ENCODE peak calls at places on chromosomes 6 and 20, in six cellular contexts. G, U, N, V, R and J are unnamed samples.

GRCh38 chr6:5111626-5112025 is 26.5 kb downstream of the PPP1R3G start:
- DNase-seq in N (no peak), G (no peak), U (no peak), R (no peak), V (no peak), J (no peak)

GRCh38 chr20:8144282-8145245 is 12.5 kb downstream of the PLCB1 start:
- DNase-seq in V (peak), N (peak), G (no peak), R (no peak), U (peak), J (no peak)

GRCh38 chr20:36268501-36269342 is 32.4 kb downstream of the AAR2 start:
- DNase-seq in N (no peak), V (no peak), R (no peak), G (no peak), U (no peak), J (no peak)

GRCh38 chr6:235763-236360 is 56.4 kb upstream of the DUSP22 start:
- DNase-seq in V (peak), N (peak), R (no peak), U (peak), G (no peak), J (no peak)

GRCh38 chr20:45935416-45936046 is 1.0 kb downstream of the PCIF1 start:
- DNase-seq in V (no peak), N (peak), U (peak), R (no peak), G (no peak), J (no peak)

GRCh38 chr20:52142801-52143200 is 48.8 kb downstream of the ZFP64 start:
- DNase-seq in U (no peak), R (no peak), G (no peak), V (no peak), N (no peak), J (no peak)

GRCh38 chr6:106895703-106896040 is 78.9 kb downstream of the CD24 start:
- DNase-seq in R (no peak), G (no peak), U (no peak), N (no peak), V (no peak), J (no peak)

GRCh38 chr20:63738687-63739128 is 868 bp upstream of the SLC2A4RG start:
- DNase-seq in G (peak), N (no peak), U (peak), R (peak), V (peak), J (peak)

GRCh38 chr20:38199506-38200390 is 34.7 kb upstream of the TGM2 start:
- DNase-seq in G (no peak), N (peak), U (no peak), R (no peak), V (no peak), J (no peak)

GRCh38 chr6:28794175-28795002 is 129.4 kb downstream of the TRIM27 start:
- DNase-seq in N (peak), U (peak), R (no peak), G (no peak), V (peak), J (peak)

GRCh38 chr6:49025273-49026240 is 437.5 kb downstream of the MMUT start:
- DNase-seq in U (no peak), N (no peak), R (no peak), G (no peak), V (no peak), J (no peak)

GRCh38 chr6:39980839-39981580 is 46.7 kb upstream of the MOCS1 start:
- DNase-seq in V (peak), N (peak), R (peak), U (peak), G (peak), J (peak)

GRCh38 chr6:143546599-143546998 is 35.1 kb upstream of the FUCA2 start:
- DNase-seq in G (no peak), U (no peak), R (no peak), N (no peak), V (no peak), J (no peak)

GRCh38 chr20:33680681-33681080 is 5.5 kb downstream of the E2F1 start:
- DNase-seq in G (no peak), N (peak), R (no peak), U (no peak), V (no peak), J (no peak)

GRCh38 chr6:4017847-4018193 is 61.1 kb downstream of the FAM217A start:
- DNase-seq in N (peak), G (no peak), U (peak), V (peak), R (no peak), J (no peak)

GRCh38 chr20:32366380-32366779 is 8.2 kb downstream of the ASXL1 start:
- DNase-seq in U (no peak), V (no peak), R (no peak), N (no peak), G (no peak), J (no peak)

GRCh38 chr6:148513145-148514071 is 170.8 kb downstream of the SASH1 start:
- DNase-seq in U (peak), N (peak), R (no peak), G (no peak), V (peak), J (peak)

GRCh38 chr20:51918561-51918960 is 116.2 kb upstream of the SALL4 start:
- DNase-seq in G (no peak), N (no peak), V (no peak), U (no peak), R (no peak), J (peak)

GRCh38 chr6:32845381-32845884 is 1.6 kb upstream of the PSMB8 start:
- DNase-seq in V (no peak), G (no peak), N (no peak), R (no peak), U (no peak), J (no peak)

GRCh38 chr20:24981750-24982149 is 10.8 kb downstream of the APMAP start:
- DNase-seq in R (no peak), V (no peak), U (no peak), N (no peak), G (no peak), J (no peak)

GRCh38 chr6:147201885-147202515 is 2.2 kb upstream of the STXBP5 start:
- DNase-seq in G (no peak), R (no peak), V (peak), U (peak), N (peak), J (peak)

GRCh38 chr20:60599381-60599780 is 641.2 kb downstream of the CDH26 start:
- DNase-seq in U (no peak), V (no peak), R (no peak), N (no peak), G (no peak), J (no peak)

GRCh38 chr6:111791415-111791814 is 81.8 kb downstream of the FYN start:
- DNase-seq in G (no peak), N (peak), V (no peak), U (peak), R (no peak), J (no peak)

GRCh38 chr20:61963885-61964674 is 101.6 kb downstream of the TAF4 start:
- DNase-seq in V (no peak), G (no peak), R (peak), U (no peak), N (no peak), J (no peak)

GRCh38 chr6:168756009-168756634 is 315.1 kb downstream of the SMOC2 start:
- DNase-seq in G (peak), R (no peak), V (peak), N (no peak), U (peak), J (peak)

GRCh38 chr20:58309607-58310290 is at the start of gene RAB22A:
- DNase-seq in V (peak), U (peak), N (peak), R (peak), G (peak), J (peak)

GRCh38 chr20:1467355-1468116 is 887 bp upstream of the NSFL1C start:
- DNase-seq in V (peak), G (no peak), U (no peak), N (no peak), R (peak), J (peak)

GRCh38 chr20:38658879-38659612 is 57.4 kb downstream of the ARHGAP40 start:
- DNase-seq in R (peak), U (peak), N (no peak), V (peak), G (no peak), J (peak)

GRCh38 chr6:54801669-54802068 is 44.9 kb upstream of the FAM83B start:
- DNase-seq in U (peak), R (no peak), N (peak), G (no peak), V (peak), J (no peak)

GRCh38 chr6:5302220-5302946 is 41.1 kb downstream of the FARS2 start:
- DNase-seq in R (no peak), G (no peak), V (no peak), U (no peak), N (peak), J (no peak)

GRCh38 chr6:132391391-132392291 is 9.6 kb downstream of the MOXD1 start:
- DNase-seq in G (peak), U (peak), V (no peak), R (no peak), N (peak), J (peak)

GRCh38 chr6:111845441-111845871 is 27.8 kb downstream of the FYN start:
- DNase-seq in V (no peak), G (no peak), R (no peak), U (no peak), N (no peak), J (peak)

DNA sequence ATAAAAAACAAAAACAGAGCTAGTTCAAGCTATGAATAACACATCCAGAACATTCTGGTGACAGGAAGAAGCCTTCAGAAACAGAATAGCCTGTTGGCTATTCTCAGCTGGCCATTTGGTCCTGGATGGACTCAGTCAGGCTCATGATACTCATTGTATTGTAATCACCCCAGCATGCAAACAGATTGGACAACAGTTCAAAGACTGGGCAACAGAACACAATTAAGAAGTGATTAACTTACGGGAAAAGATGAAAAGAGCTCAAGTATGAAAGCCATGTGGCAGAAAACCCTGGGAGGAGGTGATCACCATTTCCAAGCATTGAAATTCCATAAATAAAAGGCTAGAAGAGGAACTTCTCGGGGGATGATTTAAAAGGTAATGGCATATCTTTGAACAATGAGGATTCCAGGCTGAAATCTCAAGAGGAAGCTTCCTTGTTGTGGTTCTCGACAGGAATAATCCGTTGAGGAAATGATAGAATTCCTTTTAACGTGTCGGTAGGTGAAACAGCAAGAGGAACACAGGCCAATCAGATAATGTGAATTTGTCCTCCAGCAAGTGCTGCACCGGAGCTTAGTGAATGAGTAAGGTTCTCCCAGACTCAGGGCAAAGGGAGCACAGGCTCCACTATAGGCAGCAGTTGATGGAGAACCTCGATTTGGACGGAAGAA is 172.4 kb downstream of the BCAS1 start:
- DNase-seq in V (peak), G (no peak), U (no peak), N (no peak), R (no peak), J (no peak)
- H3K27ac ChIP-seq in V (peak), G (peak), U (no peak), N (no peak), R (no peak), J (no peak)

GRCh38 chr6:157456524-157456829 is 75.5 kb downstream of the ZDHHC14 start:
- DNase-seq in R (no peak), V (no peak), G (no peak), U (no peak), N (no peak), J (peak)
- H4K8ac ChIP-seq in R (no peak), V (no peak), G (no peak), U (no peak), N (no peak), J (no peak)

GRCh38 chr6:25907475-25908014 is 22.9 kb downstream of the SLC17A2 start:
- DNase-seq in G (no peak), R (no peak), V (no peak), N (no peak), U (no peak), J (no peak)
- H3K4me3 ChIP-seq in G (no peak), R (no peak), V (no peak), N (no peak), U (no peak), J (no peak)

GRCh38 chr6:56862415-56863175 is 92.3 kb upstream of the BEND6 start:
- DNase-seq in G (no peak), R (no peak), U (peak), V (no peak), N (peak), J (peak)

GRCh38 chr6:56860466-56860865 is 94.4 kb upstream of the BEND6 start:
- DNase-seq in U (peak), G (no peak), V (peak), N (peak), R (no peak), J (no peak)

GRCh38 chr6:56864171-56864616 is 90.7 kb upstream of the BEND6 start:
- DNase-seq in U (no peak), V (no peak), R (no peak), N (peak), G (no peak), J (no peak)

GRCh38 chr6:56865081-56865875 is 89.6 kb upstream of the BEND6 start:
- DNase-seq in R (no peak), V (no peak), G (no peak), U (no peak), N (no peak), J (no peak)

GRCh38 chr6:56863366-56863765 is 91.5 kb upstream of the BEND6 start:
- DNase-seq in U (peak), R (no peak), G (no peak), N (peak), V (no peak), J (no peak)
- H3K27ac ChIP-seq in U (peak), R (no peak), G (no peak), N (peak), V (no peak), J (peak)

GRCh38 chr6:136288566-136289326 is 900 bp downstream of the BCLAF1 start:
- DNase-seq in V (peak), U (peak), R (peak), G (peak), N (peak), J (peak)

GRCh38 chr6:136294621-136295020 is 5.0 kb upstream of the BCLAF1 start:
- DNase-seq in V (no peak), G (no peak), U (no peak), N (no peak), R (no peak), J (no peak)

GRCh38 chr6:136289579-136290405 is at the start of gene BCLAF1:
- DNase-seq in G (peak), R (peak), V (peak), U (peak), N (peak), J (peak)

GRCh38 chr6:136289327-136289578 is 393 bp downstream of the BCLAF1 start:
- DNase-seq in V (peak), R (peak), N (peak), G (peak), U (peak), J (peak)

GRCh38 chr6:136290406-136291010 is 862 bp upstream of the BCLAF1 start:
- DNase-seq in N (peak), V (peak), R (peak), U (peak), G (no peak), J (peak)
- H4K8ac ChIP-seq in N (peak), V (peak), R (peak), U (peak), G (no peak), J (peak)

GRCh38 chr6:42046491-42047219 is 3.7 kb upstream of the TAF8 start:
- DNase-seq in U (peak), V (no peak), G (no peak), R (no peak), N (peak), J (no peak)
- H3K4me3 ChIP-seq in U (no peak), V (no peak), G (no peak), R (no peak), N (no peak), J (no peak)

DNA sequence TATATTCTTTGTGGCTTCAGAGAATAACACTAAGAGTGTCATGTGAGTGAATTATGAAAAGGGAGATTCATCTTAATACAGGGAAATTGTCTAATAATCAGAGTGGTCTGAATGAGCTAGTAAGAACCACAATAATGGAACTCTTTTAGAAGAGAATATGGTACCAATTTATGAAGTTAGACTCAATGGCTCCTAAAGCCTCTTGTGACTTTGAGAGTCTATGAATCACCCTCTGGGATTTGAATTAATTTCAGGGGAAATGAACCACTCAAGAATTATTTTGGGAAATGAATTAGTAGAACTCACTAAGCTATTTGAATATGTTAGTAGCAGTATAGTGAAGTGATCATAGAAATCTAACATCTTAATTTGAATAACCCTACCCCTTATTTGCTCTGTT is 14.3 kb downstream of the PCMT1 start:
- DNase-seq in U (no peak), V (no peak), N (no peak), R (no peak), G (no peak), J (no peak)
- H3K27ac ChIP-seq in U (no peak), V (no peak), N (no peak), R (no peak), G (no peak), J (no peak)

GRCh38 chr6:85015396-85015990 is 251.1 kb upstream of the TBX18 start:
- DNase-seq in R (peak), U (peak), G (peak), N (peak), V (peak), J (peak)
- H4K8ac ChIP-seq in R (no peak), U (no peak), G (no peak), N (no peak), V (no peak), J (peak)

DNA sequence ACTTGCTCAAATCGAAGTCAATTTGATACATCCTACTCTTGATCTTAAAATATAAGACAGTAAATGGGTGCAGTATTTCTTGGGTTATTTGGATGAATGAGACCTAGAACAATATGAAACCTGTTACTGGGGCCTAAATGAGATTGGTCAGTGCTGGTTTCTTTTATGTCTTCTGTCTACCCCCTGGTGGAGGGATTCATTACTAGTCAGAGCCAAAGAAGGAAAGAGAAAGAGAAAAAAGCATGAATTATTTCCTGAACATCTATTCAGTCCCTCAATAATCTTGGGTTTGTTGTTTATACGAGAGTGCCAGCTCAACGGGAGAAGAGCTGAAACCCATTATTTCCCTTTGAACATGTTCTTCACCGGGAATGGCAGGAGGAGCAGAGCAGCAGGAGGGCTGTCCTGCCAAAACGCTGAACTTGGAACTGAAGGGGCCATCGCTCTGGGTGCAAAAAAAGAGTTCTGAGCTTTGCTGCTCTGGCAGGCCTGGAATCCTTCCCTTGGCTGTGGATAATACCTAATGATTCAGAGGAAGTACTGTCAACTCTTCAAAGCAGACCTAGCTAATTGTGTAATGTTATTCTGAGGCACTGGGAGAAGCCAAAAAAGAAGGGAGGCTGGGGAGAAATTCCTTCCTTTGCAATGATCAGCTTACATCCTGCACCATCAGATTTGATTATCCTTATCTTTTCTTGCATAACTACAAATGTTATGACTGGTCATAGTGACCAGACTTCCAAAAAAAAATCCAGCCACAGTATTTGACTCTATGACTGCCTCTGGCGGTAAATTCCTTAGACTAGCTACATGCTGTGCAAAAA is 72.0 kb downstream of the BLOC1S5 start:
- DNase-seq in G (no peak), V (peak), U (peak), R (no peak), N (peak), J (peak)
- H3K4me3 ChIP-seq in G (no peak), V (no peak), U (no peak), R (no peak), N (peak), J (no peak)